ENCODE peak calls at places on chromosome 18, in six cellular contexts. U is sigmoid colon, F is K562, J is GM12878, C is stomach, N is transverse colon. Y is an unnamed sample. For H3K9me3, the result is how much of the 10 kb centered on the place peaks cover.

GRCh38 chr18:3321133-3321812 is 59.3 kb downstream of the MYL12B start:
- DNase-seq in U (no peak), F (peak), J (no peak), C (no peak), N (no peak), Y (no peak)

GRCh38 chr18:42915240-42915791 is 200.2 kb downstream of the RIT2 start:
- DNase-seq in U (no peak), F (no peak), J (no peak), C (no peak), N (no peak), Y (no peak)

GRCh38 chr18:63025251-63025710 is 294.3 kb downstream of the BCL2 start:
- DNase-seq in U (no peak), F (peak), J (no peak), C (no peak), N (peak), Y (no peak)

GRCh38 chr18:2304378-2305175 is 266.7 kb downstream of the METTL4 start:
- DNase-seq in U (no peak), F (no peak), J (no peak), C (no peak), N (no peak), Y (no peak)

GRCh38 chr18:35580748-35581534 is 599 bp upstream of the GALNT1 start:
- DNase-seq in U (peak), F (peak), J (no peak), C (peak), N (peak), Y (peak)

GRCh38 chr18:55575949-55576348 is 12.0 kb downstream of the TCF4 start:
- DNase-seq in U (no peak), F (no peak), J (no peak), C (no peak), N (no peak), Y (no peak)

GRCh38 chr18:10482363-10482984 is 28.0 kb downstream of the APCDD1 start:
- DNase-seq in U (no peak), F (no peak), J (no peak), C (no peak), N (no peak), Y (no peak)

GRCh38 chr18:48805826-48806535 is 144.8 kb downstream of the SMAD7 start:
- DNase-seq in U (peak), F (no peak), J (no peak), C (peak), N (peak), Y (peak)

GRCh38 chr18:22900558-22901183 is 32.5 kb upstream of the RBBP8 start:
- DNase-seq in U (no peak), F (no peak), J (no peak), C (peak), N (no peak), Y (no peak)

GRCh38 chr18:79935925-79936324 is 15.5 kb downstream of the SLC66A2 start:
- DNase-seq in U (peak), F (no peak), J (no peak), C (no peak), N (peak), Y (peak)

GRCh38 chr18:79933765-79934164 is 17.7 kb downstream of the SLC66A2 start:
- DNase-seq in U (peak), F (no peak), J (no peak), C (no peak), N (peak), Y (peak)

GRCh38 chr18:79934311-79935097 is 16.9 kb downstream of the SLC66A2 start:
- DNase-seq in U (peak), F (peak), J (no peak), C (no peak), N (peak), Y (peak)

GRCh38 chr18:79935499-79935898 is 16.0 kb downstream of the SLC66A2 start:
- DNase-seq in U (peak), F (no peak), J (no peak), C (no peak), N (peak), Y (peak)

DNA sequence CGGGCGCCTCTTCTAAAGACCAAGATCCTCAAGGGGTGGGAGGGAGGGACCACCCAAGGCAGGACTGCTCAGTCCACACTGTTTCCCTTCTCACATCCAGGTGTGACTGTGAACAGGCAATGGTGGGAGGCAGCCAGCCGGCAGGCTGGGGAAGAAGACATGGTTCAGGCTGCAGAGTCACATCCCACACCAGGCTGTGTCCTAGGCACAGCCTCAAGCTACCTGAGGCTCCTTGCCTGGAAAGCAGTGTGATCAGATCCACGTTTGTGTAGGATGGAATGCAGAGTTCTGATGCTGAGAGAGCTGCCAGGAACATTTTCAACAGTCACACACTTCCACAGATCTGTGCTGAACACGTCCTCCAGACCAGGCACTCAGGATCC is 16.4 kb downstream of the SLC66A2 start:
- DNase-seq in U (peak), F (no peak), J (no peak), C (no peak), N (peak), Y (peak)
- H3K9me3 ChIP-seq in U (under half), F (under half), J (under half), C (under half), N (under half), Y (under half)

GRCh38 chr18:58316943-58317342 is 272.9 kb downstream of the NEDD4L start:
- DNase-seq in U (no peak), F (no peak), J (no peak), C (no peak), N (no peak), Y (no peak)
- TF ChIP-seq EP300 in U (no peak), F (no peak), J (no peak), C (no peak), N (no peak), Y (no peak)

GRCh38 chr18:7618821-7619410 is 51.8 kb downstream of the PTPRM start:
- DNase-seq in U (no peak), F (no peak), J (no peak), C (no peak), N (no peak), Y (no peak)
- TF ChIP-seq POLR2AphosphoS5 in U (no peak), F (no peak), J (no peak), C (no peak), N (no peak), Y (no peak)

DNA sequence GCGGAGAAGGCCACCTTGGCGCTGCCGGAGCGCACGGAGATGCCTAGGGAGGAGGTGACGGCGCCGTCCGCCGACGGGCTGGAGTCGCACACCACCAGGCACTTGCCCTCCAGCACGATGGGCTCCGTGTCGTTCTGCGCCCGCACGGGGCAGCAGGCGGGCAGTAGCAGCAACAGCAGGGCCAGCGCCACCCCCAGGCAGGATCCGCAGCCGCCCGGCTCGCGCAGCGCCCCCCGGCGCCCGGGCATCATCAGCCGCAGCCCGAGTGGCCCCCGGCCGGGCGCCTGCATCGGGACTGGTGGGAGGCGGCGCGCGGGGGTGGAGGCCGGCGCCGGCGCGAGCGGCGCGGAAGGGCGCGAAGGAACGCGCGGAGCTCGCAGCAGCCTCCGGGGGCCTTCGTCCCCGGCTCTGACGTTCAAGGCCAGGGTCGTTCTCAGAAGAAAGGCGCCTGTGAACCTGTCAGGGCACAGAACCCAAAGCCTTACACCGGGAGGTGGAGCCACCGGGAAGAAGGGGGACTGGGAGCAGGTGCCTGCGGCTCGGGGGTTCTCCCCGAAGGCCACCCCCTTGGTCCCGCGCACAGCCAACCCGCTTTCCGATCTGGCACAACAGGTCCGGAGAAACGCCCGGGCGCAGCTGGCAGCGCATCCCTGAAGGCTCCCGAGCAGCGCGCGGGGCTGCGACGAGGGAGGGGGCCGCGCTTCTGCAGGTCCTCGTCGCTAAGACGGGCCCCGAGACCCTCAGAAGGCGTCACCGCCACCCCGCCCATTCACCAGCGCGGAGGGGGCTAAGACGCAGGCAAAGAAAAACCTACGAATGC is 2.1 kb downstream of the CBLN2 start:
- DNase-seq in U (no peak), F (no peak), J (no peak), C (no peak), N (no peak), Y (no peak)
- H3K9me3 ChIP-seq in U (under half), F (under half), J (under half), C (under half), N (under half), Y (under half)

GRCh38 chr18:24072743-24073142 is 58.2 kb downstream of the TTC39C start:
- DNase-seq in U (no peak), F (no peak), J (no peak), C (no peak), N (no peak), Y (no peak)
- TF ChIP-seq EP300 in U (no peak), F (no peak), J (no peak), C (no peak), N (no peak), Y (no peak)

Y was measured in suprapubic skin.